ENCODE peak calls at places on chromosomes 13 and 19, in four cellular contexts. One of them, this sample, is unnamed.

GRCh38 chr19:49988433-49988832 is 27.5 kb upstream of the SIGLEC11 start:
- DNase-seq in neural crest cell: no peak
- DNase-seq in mammary epithelial cell: peak; percentile 35
- DNase-seq in dorsolateral prefrontal cortex: peak; percentile 68
- DNase-seq in this sample: no peak

GRCh38 chr19:56217039-56217949 is 15.2 kb downstream of the ZSCAN5C start:
- DNase-seq in mammary epithelial cell: peak; percentile 78
- DNase-seq in neural crest cell: no peak
- DNase-seq in dorsolateral prefrontal cortex: no peak
- DNase-seq in this sample: no peak

GRCh38 chr19:2719910-2720776 is 1.0 kb downstream of the DIRAS1 start:
- DNase-seq in mammary epithelial cell: no peak
- DNase-seq in dorsolateral prefrontal cortex: peak; percentile 84
- DNase-seq in neural crest cell: peak; percentile 18
- DNase-seq in this sample: no peak

GRCh38 chr13:96279904-96280303 is 190.0 kb downstream of the HS6ST3 start:
- DNase-seq in neural crest cell: no peak
- DNase-seq in mammary epithelial cell: no peak
- DNase-seq in dorsolateral prefrontal cortex: no peak
- DNase-seq in this sample: no peak

GRCh38 chr13:100382787-100383186 is 205.8 kb downstream of the GGACT start:
- DNase-seq in neural crest cell: no peak
- DNase-seq in dorsolateral prefrontal cortex: no peak
- DNase-seq in mammary epithelial cell: no peak
- DNase-seq in this sample: no peak

GRCh38 chr19:38213911-38214625 is 10.0 kb downstream of the DPF1 start:
- DNase-seq in neural crest cell: no peak
- DNase-seq in dorsolateral prefrontal cortex: peak; percentile 71
- DNase-seq in mammary epithelial cell: peak; percentile 87
- DNase-seq in this sample: no peak

GRCh38 chr19:48969276-48970138 is 4.4 kb downstream of the FTL start:
- DNase-seq in dorsolateral prefrontal cortex: no peak
- DNase-seq in neural crest cell: no peak
- DNase-seq in mammary epithelial cell: no peak
- DNase-seq in this sample: no peak

GRCh38 chr19:47745010-47745901 is at the start of gene NOP53:
- DNase-seq in mammary epithelial cell: peak; percentile 94
- DNase-seq in neural crest cell: peak; percentile 96
- DNase-seq in dorsolateral prefrontal cortex: peak; percentile 97
- DNase-seq in this sample: peak; percentile 98

GRCh38 chr13:59700281-59700680 is 463.4 kb downstream of the DIAPH3 start:
- DNase-seq in dorsolateral prefrontal cortex: no peak
- DNase-seq in mammary epithelial cell: no peak
- DNase-seq in neural crest cell: no peak
- DNase-seq in this sample: no peak

GRCh38 chr13:109545964-109546363 is 240.4 kb downstream of the IRS2 start:
- DNase-seq in mammary epithelial cell: no peak
- DNase-seq in dorsolateral prefrontal cortex: no peak
- DNase-seq in neural crest cell: peak; percentile 6
- DNase-seq in this sample: no peak

GRCh38 chr19:13881231-13881691 is 4.3 kb downstream of the NANOS3 start:
- DNase-seq in dorsolateral prefrontal cortex: no peak
- DNase-seq in neural crest cell: peak; percentile 26
- DNase-seq in mammary epithelial cell: no peak
- DNase-seq in this sample: no peak

This sample was measured in CD8-positive, alpha-beta T cell.